ENCODE peak calls at places on chromosomes 16 and 17, in five cellular contexts. V is fibroblast of lung, Y is heart right ventricle, C is keratinocyte, U is ascending aorta. D is an unnamed sample.

GRCh38 chr16:15682105-15682570 is 32.1 kb downstream of the NDE1 start:
- DNase-seq in C (peak), V (peak), U (peak), Y (no peak), D (no peak)

GRCh38 chr17:65670667-65671371 is 109.4 kb upstream of the AXIN2 start:
- DNase-seq in Y (no peak), U (no peak), V (peak), C (no peak), D (no peak)

GRCh38 chr16:19282101-19282500 is 3.4 kb upstream of the CLEC19A start:
- DNase-seq in U (no peak), Y (no peak), C (no peak), V (no peak), D (no peak)

GRCh38 chr16:21084631-21085235 is 65.9 kb downstream of the DNAH3 start:
- DNase-seq in Y (no peak), V (no peak), C (no peak), U (no peak), D (no peak)

GRCh38 chr17:57948555-57949420 is 6.4 kb downstream of the CUEDC1 start:
- DNase-seq in V (peak), Y (peak), C (peak), U (no peak), D (peak)

GRCh38 chr17:42016411-42016831 is 818 bp downstream of the DNAJC7 start:
- DNase-seq in Y (no peak), U (no peak), V (peak), C (no peak), D (no peak)

GRCh38 chr17:74335529-74336062 is 9.6 kb downstream of the KIF19 start:
- DNase-seq in C (no peak), V (no peak), Y (no peak), U (no peak), D (no peak)

GRCh38 chr16:19912445-19913305 is 28.0 kb upstream of the GPRC5B start:
- DNase-seq in V (peak), Y (no peak), U (no peak), C (no peak), D (no peak)

GRCh38 chr16:88939814-88940195 is 37.2 kb downstream of the CBFA2T3 start:
- DNase-seq in U (no peak), V (no peak), C (no peak), Y (peak), D (no peak)

GRCh38 chr17:65388911-65389310 is 172.5 kb downstream of the AXIN2 start:
- DNase-seq in U (no peak), Y (no peak), C (no peak), V (no peak), D (peak)

GRCh38 chr17:83053779-83054451 is 25.5 kb upstream of the METRNL start:
- DNase-seq in C (no peak), V (no peak), Y (no peak), U (no peak), D (no peak)

GRCh38 chr17:68229619-68230018 is 18.2 kb upstream of the AMZ2 start:
- DNase-seq in V (no peak), Y (no peak), C (no peak), U (no peak), D (no peak)

GRCh38 chr17:50691550-50692447 is 15.9 kb downstream of the ANKRD40 start:
- DNase-seq in V (peak), Y (no peak), C (no peak), U (no peak), D (no peak)

GRCh38 chr17:8073627-8074485 is 13.7 kb downstream of the ALOX12B start:
- DNase-seq in U (no peak), C (no peak), Y (peak), V (peak), D (no peak)

GRCh38 chr17:44354582-44355309 is 8.9 kb downstream of the FAM171A2 start:
- DNase-seq in V (no peak), Y (peak), U (no peak), C (no peak), D (no peak)

GRCh38 chr16:58498341-58499091 is 1.4 kb upstream of the NDRG4 start:
- DNase-seq in C (no peak), V (no peak), U (no peak), Y (no peak), D (no peak)

GRCh38 chr17:67469208-67469980 is 92.3 kb downstream of the PITPNC1 start:
- DNase-seq in V (peak), U (no peak), Y (no peak), C (no peak), D (no peak)

GRCh38 chr17:5711344-5711743 is 127.0 kb upstream of the NLRP1 start:
- DNase-seq in Y (no peak), V (no peak), C (no peak), U (no peak), D (no peak)

GRCh38 chr16:4521971-4522623 is 16.5 kb downstream of the CDIP1 start:
- DNase-seq in C (no peak), Y (peak), U (no peak), V (no peak), D (no peak)

GRCh38 chr16:1762196-1762878 is 9.0 kb downstream of the NME3 start:
- DNase-seq in C (no peak), U (no peak), V (no peak), Y (no peak), D (no peak)

GRCh38 chr17:44581868-44582267 is 24.6 kb downstream of the FZD2 start:
- DNase-seq in V (no peak), C (no peak), U (no peak), Y (no peak), D (no peak)

GRCh38 chr17:48604770-48605329 is at the start of gene HOXB6:
- DNase-seq in Y (no peak), V (no peak), C (no peak), U (no peak), D (no peak)
- H3K4me3 ChIP-seq in Y (no peak), V (peak), C (peak), U (peak), D (no peak)

GRCh38 chr16:50275428-50276127 is 9.2 kb downstream of the ADCY7 start:
- DNase-seq in V (no peak), Y (no peak), U (no peak), C (no peak), D (no peak)

GRCh38 chr16:50276128-50276444 is 9.7 kb downstream of the ADCY7 start:
- DNase-seq in Y (no peak), C (no peak), V (no peak), U (no peak), D (no peak)

GRCh38 chr16:50273382-50273690 is 7.0 kb downstream of the ADCY7 start:
- DNase-seq in Y (no peak), C (no peak), U (no peak), V (no peak), D (no peak)

GRCh38 chr16:50273888-50274770 is 7.8 kb downstream of the ADCY7 start:
- DNase-seq in U (no peak), V (no peak), Y (no peak), C (no peak), D (no peak)

DNA sequence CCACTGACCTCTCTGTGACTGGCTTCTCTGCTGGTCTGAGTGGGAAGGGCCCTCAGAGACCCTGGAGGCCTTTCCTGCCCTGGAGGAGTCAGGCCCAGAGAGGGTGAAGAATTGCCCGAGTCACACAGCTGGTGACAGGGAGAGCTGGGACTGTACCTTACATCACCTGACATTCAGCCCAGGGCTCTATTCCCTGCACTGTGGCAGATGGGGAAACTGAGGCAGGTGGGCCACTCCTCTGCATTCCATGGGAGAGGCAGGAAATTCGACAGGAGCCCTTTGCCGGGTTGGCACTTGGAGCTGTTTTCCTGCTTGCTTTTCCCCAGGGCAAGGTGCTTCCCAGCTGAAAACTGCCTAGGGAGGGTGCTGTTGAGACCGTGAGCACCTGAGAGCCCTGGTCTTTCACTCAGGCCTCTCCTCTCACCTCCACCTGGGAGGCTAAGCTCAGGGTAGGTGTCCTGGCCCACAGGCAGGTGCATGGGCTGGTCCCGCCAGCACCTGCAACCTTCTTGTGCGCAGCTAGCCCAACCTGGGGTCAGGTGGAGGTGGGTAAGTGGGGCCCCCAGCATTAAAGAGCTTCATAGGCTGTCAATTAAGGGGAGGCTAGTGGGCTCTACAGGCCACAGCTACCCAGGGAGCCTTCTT is 8.5 kb downstream of the ADCY7 start:
- DNase-seq in C (no peak), Y (no peak), V (no peak), U (no peak), D (no peak)
- TF ChIP-seq CTCF in C (no peak), Y (no peak), V (no peak), U (no peak), D (no peak)

GRCh38 chr17:49224198-49224996 is 6.2 kb downstream of the PHOSPHO1 start:
- DNase-seq in V (no peak), Y (peak), C (no peak), U (no peak), D (no peak)
- H3K4me3 ChIP-seq in V (no peak), Y (peak), C (no peak), U (peak), D (no peak)

DNA sequence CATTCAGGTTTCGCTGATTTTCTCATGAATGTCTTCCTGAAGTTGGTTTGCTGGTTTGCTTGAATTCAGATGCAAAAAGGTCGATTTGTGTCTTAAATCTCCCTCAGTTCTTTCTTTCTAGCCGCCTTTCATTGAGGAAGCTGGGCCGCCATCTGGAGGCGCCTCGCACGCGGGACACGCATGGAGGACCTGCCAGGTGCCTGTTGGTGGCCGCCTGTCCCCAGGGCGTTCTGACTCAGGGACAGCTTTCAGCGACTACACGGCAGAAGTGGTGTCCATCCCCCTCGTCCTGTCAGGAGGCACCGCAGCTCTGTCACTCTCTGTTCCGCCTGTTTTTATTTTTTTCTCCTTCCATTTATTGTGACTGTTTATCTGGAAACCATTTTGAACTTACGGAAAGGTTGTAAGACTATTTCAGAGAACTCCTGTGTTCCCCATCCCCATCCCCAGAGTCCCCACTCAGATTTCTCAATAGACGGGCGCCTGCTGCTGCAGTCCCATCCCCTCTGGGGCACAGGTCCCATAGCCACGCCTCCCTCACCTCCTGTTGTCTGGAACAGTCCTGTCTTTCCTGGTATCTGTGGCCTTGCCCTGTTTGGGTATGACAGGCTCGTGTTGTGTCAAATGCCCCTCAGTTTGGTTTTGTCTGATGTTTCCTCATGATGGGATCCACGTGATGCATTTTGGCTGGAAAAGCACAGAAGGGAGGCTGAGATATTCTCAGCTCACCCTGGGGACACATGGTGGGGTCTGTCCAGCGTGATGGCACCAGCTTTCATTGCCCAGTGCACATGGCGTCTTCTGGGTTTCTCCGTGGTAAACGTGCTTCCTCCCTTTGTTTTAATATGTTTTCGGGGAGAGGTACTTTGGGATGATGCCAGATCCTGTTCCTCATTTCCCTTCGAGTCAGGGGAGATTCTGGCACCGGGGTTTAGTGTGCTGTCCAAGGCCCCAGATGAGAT is 33.4 kb downstream of the COX4I1 start:
- DNase-seq in C (no peak), Y (no peak), V (no peak), U (no peak), D (no peak)
- TF ChIP-seq CTCF in C (no peak), Y (no peak), V (no peak), U (no peak), D (no peak)

GRCh38 chr16:86664518-86665318 is 86.4 kb downstream of the FOXL1 start:
- DNase-seq in Y (no peak), C (peak), V (peak), U (no peak), D (peak)

GRCh38 chr16:86665319-86665675 is 86.9 kb downstream of the FOXL1 start:
- DNase-seq in Y (no peak), U (no peak), C (no peak), V (peak), D (no peak)

GRCh38 chr16:86662195-86662594 is 83.8 kb downstream of the FOXL1 start:
- DNase-seq in Y (no peak), C (no peak), U (no peak), V (peak), D (no peak)

GRCh38 chr16:86662740-86663139 is 84.4 kb downstream of the FOXL1 start:
- DNase-seq in U (no peak), V (no peak), C (no peak), Y (no peak), D (no peak)

GRCh38 chr16:86663691-86664517 is 85.6 kb downstream of the FOXL1 start:
- DNase-seq in V (peak), C (no peak), Y (no peak), U (no peak), D (no peak)
- H3K4me3 ChIP-seq in V (peak), C (peak), Y (no peak), U (no peak), D (no peak)

DNA sequence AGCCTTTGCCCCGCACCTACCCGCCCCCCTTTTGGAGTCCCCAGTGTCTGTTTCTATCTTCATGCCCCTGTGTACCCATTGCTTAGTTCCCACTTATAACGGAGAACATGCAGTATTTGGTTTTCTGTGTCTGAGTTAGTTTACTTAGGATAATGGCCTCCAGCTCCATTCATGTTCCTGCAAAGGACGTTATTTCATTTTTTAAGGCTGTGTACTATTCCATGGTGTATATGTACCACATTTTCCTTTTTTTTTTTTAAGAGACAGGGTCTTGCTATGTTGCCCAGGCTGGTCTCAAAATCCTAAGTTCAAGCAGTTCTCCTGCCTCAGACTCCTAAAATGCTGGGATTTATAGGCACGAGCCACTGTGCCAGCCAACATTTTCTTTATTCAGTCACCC is 4.1 kb upstream of the TGFB1I1 start:
- DNase-seq in Y (no peak), V (no peak), U (no peak), C (no peak), D (no peak)
- TF ChIP-seq CTCF in Y (no peak), V (no peak), U (no peak), C (no peak), D (no peak)

DNA sequence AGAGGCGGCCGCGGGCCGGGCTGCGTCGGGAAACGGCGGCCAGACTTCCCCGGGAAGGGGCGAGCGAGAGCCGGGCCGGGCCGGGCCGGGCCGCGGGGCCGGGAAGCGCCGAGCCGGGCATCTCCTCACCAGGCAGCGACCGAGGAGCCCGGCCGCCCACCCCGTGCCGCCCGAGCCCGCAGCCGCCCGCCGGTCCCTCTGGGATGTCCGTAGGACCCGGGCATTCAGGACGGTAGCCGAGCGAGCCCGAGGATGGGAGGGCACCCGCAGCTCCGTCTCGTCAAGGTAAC is at the start of gene CRHR1:
- DNase-seq in Y (no peak), U (no peak), C (no peak), V (no peak), D (no peak)
- H3K4me3 ChIP-seq in Y (peak), U (peak), C (peak), V (peak), D (no peak)

GRCh38 chr16:48526058-48526957 is 83.7 kb downstream of the N4BP1 start:
- DNase-seq in U (no peak), V (peak), Y (no peak), C (peak), D (no peak)
- TF ChIP-seq CTCF in U (no peak), V (peak), Y (peak), C (peak), D (peak)

GRCh38 chr16:12901204-12901596 is 198 bp upstream of the SHISA9 start:
- DNase-seq in U (no peak), V (no peak), C (no peak), Y (no peak), D (no peak)
- H3K4me3 ChIP-seq in U (peak), V (no peak), C (no peak), Y (no peak), D (no peak)

D was measured in AG09309.